ENCODE peak calls at places on chromosomes 5 and 9, in six cellular contexts. One of them, this sample, is unnamed.
A peak's percentile ranks its signal among the peaks of the same experiment; 100 is the strongest.

GRCh38 chr5:144219869-144220268 is 49.2 kb downstream of the KCTD16 start:
- DNase-seq in IMR-90: no peak
- DNase-seq in H1: no peak
- DNase-seq in heart left ventricle: no peak
- DNase-seq in prostate gland: no peak
- DNase-seq in upper lobe of left lung: no peak
- DNase-seq in this sample: no peak

GRCh38 chr9:81032030-81032572 is 657.2 kb downstream of the TLE1 start:
- DNase-seq in heart left ventricle: peak; percentile 57
- DNase-seq in IMR-90: peak; percentile 89
- DNase-seq in H1: no peak
- DNase-seq in prostate gland: no peak
- DNase-seq in upper lobe of left lung: no peak
- DNase-seq in this sample: no peak

GRCh38 chr5:139640432-139641115 is 7.6 kb upstream of the CXXC5 start:
- DNase-seq in IMR-90: no peak
- DNase-seq in upper lobe of left lung: no peak
- DNase-seq in heart left ventricle: peak; percentile 18
- DNase-seq in prostate gland: no peak
- DNase-seq in H1: no peak
- DNase-seq in this sample: no peak

GRCh38 chr9:136952876-136953770 is 1.1 kb downstream of the LCN12 start:
- DNase-seq in prostate gland: no peak
- DNase-seq in upper lobe of left lung: peak; percentile 78
- DNase-seq in H1: no peak
- DNase-seq in heart left ventricle: no peak
- DNase-seq in IMR-90: no peak
- DNase-seq in this sample: no peak

GRCh38 chr9:134570726-134571325 is 70.8 kb upstream of the COL5A1 start:
- DNase-seq in H1: no peak
- DNase-seq in IMR-90: no peak
- DNase-seq in upper lobe of left lung: peak; percentile 72
- DNase-seq in heart left ventricle: no peak
- DNase-seq in prostate gland: no peak
- DNase-seq in this sample: peak; percentile 72

GRCh38 chr5:107067391-107067790 is 603.3 kb downstream of the EFNA5 start:
- DNase-seq in H1: no peak
- DNase-seq in prostate gland: no peak
- DNase-seq in heart left ventricle: peak; percentile 33
- DNase-seq in IMR-90: no peak
- DNase-seq in upper lobe of left lung: no peak
- DNase-seq in this sample: no peak

GRCh38 chr9:135146766-135147472 is 59.5 kb downstream of the OLFM1 start:
- DNase-seq in prostate gland: no peak
- DNase-seq in IMR-90: no peak
- DNase-seq in H1: no peak
- DNase-seq in heart left ventricle: no peak
- DNase-seq in upper lobe of left lung: no peak
- DNase-seq in this sample: no peak

GRCh38 chr5:127813633-127814171 is 110.5 kb downstream of the CCDC192 start:
- DNase-seq in H1: no peak
- DNase-seq in heart left ventricle: no peak
- DNase-seq in IMR-90: peak; percentile 91
- DNase-seq in upper lobe of left lung: no peak
- DNase-seq in prostate gland: no peak
- DNase-seq in this sample: no peak

GRCh38 chr5:126936775-126937418 is 93.5 kb downstream of the MARCHF3 start:
- DNase-seq in upper lobe of left lung: no peak
- DNase-seq in IMR-90: no peak
- DNase-seq in heart left ventricle: no peak
- DNase-seq in H1: no peak
- DNase-seq in prostate gland: no peak
- DNase-seq in this sample: no peak

GRCh38 chr9:108443278-108443633 is 412.5 kb downstream of the ACTL7B start:
- DNase-seq in prostate gland: no peak
- DNase-seq in heart left ventricle: no peak
- DNase-seq in IMR-90: peak; percentile 31
- DNase-seq in upper lobe of left lung: no peak
- DNase-seq in H1: no peak
- DNase-seq in this sample: no peak

GRCh38 chr9:108442604-108443277 is 413.0 kb downstream of the ACTL7B start:
- DNase-seq in heart left ventricle: no peak
- DNase-seq in IMR-90: peak; percentile 17
- DNase-seq in prostate gland: no peak
- DNase-seq in upper lobe of left lung: no peak
- DNase-seq in H1: no peak
- DNase-seq in this sample: no peak

GRCh38 chr9:108445431-108446018 is 410.3 kb downstream of the ACTL7B start:
- DNase-seq in heart left ventricle: no peak
- DNase-seq in H1: no peak
- DNase-seq in prostate gland: no peak
- DNase-seq in upper lobe of left lung: no peak
- DNase-seq in IMR-90: no peak
- DNase-seq in this sample: no peak

GRCh38 chr9:108443741-108444140 is 412.0 kb downstream of the ACTL7B start:
- DNase-seq in H1: no peak
- DNase-seq in IMR-90: peak; percentile 71
- DNase-seq in prostate gland: no peak
- DNase-seq in upper lobe of left lung: no peak
- DNase-seq in heart left ventricle: no peak
- DNase-seq in this sample: no peak

DNA sequence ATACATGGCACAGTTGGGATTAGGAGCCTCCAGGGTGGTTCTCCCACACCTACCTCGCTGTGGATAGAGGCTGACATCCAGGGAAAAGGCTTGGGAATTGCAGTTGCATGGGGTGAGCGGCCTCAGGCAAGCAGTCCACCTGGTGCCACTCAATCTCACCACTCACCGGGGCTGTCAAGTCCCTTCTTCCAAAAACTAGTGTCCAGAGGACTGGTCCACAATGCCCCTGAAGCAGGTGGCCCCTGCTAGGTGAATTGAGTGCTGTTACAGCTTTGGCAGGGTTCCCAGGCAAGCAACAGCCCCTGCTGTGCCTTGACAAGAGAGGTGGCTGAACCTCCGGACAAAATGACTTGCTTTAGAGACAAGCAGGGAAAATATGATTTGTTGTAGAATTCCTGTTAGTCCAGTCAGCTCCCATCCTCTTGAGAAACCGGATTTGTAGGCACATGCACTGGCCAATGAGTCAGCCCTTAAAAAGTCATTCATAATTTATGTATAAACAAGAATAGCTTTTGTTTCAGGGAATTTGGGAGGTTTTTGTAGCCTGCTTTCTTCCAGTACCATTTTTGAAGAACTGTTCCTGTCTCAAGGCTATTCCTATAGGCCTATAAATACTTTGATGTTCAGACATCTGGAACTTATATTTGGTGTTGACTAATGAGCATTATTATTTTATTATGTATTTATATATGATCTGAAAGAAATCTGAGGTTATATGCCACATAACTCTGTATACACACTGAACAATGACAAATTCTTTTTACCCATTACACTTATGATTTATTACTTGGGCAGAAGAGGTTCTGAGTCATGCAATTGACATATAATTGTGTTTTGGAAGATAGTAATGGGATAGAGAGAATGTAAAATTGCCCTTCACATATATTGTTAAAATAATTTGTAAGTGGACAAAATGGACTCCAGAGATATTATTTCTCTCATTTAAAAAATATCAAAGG is 411.1 kb downstream of the ACTL7B start:
- DNase-seq in IMR-90: peak; percentile 96
- DNase-seq in H1: no peak
- DNase-seq in heart left ventricle: no peak
- DNase-seq in upper lobe of left lung: no peak
- DNase-seq in prostate gland: peak; percentile 41
- DNase-seq in this sample: peak; percentile 90
- H3K27ac ChIP-seq in IMR-90: peak overlapping the region; percentile 96
- H3K27ac ChIP-seq in H1: no peak overlapping the region
- H3K27ac ChIP-seq in heart left ventricle: no peak overlapping the region
- H3K27ac ChIP-seq in upper lobe of left lung: no peak overlapping the region
- H3K27ac ChIP-seq in prostate gland: no peak overlapping the region
- H3K27ac ChIP-seq in this sample: peak overlapping the region; percentile 73

GRCh38 chr5:138337685-138338410 is at the start of gene FAM53C:
- DNase-seq in H1: peak; percentile 71
- DNase-seq in prostate gland: peak; percentile 91
- DNase-seq in IMR-90: peak; percentile 89
- DNase-seq in upper lobe of left lung: peak; percentile 97
- DNase-seq in heart left ventricle: peak; percentile 93
- DNase-seq in this sample: peak; percentile 94
- TF ChIP-seq POLR2A in H1: peak; percentile 100
- TF ChIP-seq POLR2A in prostate gland: peak; percentile 96
- TF ChIP-seq POLR2A in IMR-90: peak; percentile 100
- TF ChIP-seq POLR2A in upper lobe of left lung: peak; percentile 91
- TF ChIP-seq POLR2A in heart left ventricle: peak; percentile 86
- TF ChIP-seq POLR2A in this sample: peak; percentile 96

DNA sequence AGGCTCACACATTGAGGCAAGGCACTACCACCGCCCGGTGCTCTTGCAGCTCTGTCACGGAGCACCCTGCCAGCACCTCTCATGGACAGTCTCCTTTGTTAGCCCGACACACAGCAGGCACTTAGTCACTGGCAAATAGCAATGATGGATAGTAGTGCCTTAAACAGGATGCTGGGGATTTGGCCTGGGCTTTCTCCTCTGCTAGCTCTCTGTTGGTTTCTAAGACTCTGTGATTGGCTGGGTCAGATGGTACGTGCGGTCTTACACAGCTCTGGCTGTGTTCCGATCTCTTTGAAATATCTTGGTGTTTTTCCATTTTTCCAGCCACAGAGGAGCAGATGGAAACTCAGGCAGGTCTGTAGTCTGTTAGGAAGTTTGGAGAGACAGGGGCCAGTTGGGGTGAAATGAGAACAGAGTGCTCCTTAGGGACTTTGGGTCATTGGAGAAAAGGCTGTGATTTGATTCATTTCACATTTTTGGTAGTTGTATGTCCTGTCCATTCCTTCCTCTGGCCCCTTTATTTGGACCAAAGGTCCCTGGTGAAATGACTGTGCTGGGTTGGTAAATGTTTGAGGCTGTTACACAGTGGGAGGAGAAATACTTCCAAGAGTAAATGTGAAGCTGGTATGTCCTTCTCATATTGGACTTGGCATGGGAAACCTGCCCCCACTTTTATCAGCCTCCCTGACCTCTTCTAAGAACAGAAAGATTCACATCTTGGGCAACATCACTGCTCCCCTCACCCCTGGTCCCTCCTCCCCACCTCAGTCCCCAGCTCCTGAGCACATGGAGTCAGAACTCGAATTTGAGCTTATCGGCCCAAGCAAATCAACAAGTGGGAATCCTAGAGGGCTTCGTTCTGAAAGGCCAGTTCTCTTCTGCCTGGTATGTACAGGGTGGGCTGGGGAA is 3.4 kb downstream of the SMIM3 start:
- DNase-seq in IMR-90: peak; percentile 96
- DNase-seq in upper lobe of left lung: peak; percentile 11
- DNase-seq in H1: no peak
- DNase-seq in heart left ventricle: peak; percentile 79
- DNase-seq in prostate gland: peak; percentile 54
- DNase-seq in this sample: no peak
- TF ChIP-seq CTCF in IMR-90: no peak
- TF ChIP-seq CTCF in upper lobe of left lung: no peak
- TF ChIP-seq CTCF in H1: no peak
- TF ChIP-seq CTCF in heart left ventricle: no peak
- TF ChIP-seq CTCF in prostate gland: no peak
- TF ChIP-seq CTCF in this sample: no peak

GRCh38 chr9:111467778-111468367 is 16.3 kb downstream of the ECPAS start:
- DNase-seq in H1: no peak
- DNase-seq in upper lobe of left lung: no peak
- DNase-seq in prostate gland: no peak
- DNase-seq in IMR-90: no peak
- DNase-seq in heart left ventricle: no peak
- DNase-seq in this sample: no peak
- H3K27ac ChIP-seq in H1: no peak overlapping the region
- H3K27ac ChIP-seq in upper lobe of left lung: no peak overlapping the region
- H3K27ac ChIP-seq in prostate gland: no peak overlapping the region
- H3K27ac ChIP-seq in IMR-90: no peak overlapping the region
- H3K27ac ChIP-seq in heart left ventricle: no peak overlapping the region
- H3K27ac ChIP-seq in this sample: no peak overlapping the region

GRCh38 chr9:35731415-35732184 is 395 bp downstream of the TLN1 start:
- DNase-seq in IMR-90: no peak
- DNase-seq in upper lobe of left lung: no peak
- DNase-seq in heart left ventricle: no peak
- DNase-seq in prostate gland: no peak
- DNase-seq in H1: no peak
- DNase-seq in this sample: no peak
- TF ChIP-seq POLR2A in IMR-90: no peak
- TF ChIP-seq POLR2A in upper lobe of left lung: peak; percentile 44
- TF ChIP-seq POLR2A in heart left ventricle: no peak
- TF ChIP-seq POLR2A in prostate gland: no peak
- TF ChIP-seq POLR2A in H1: no peak
- TF ChIP-seq POLR2A in this sample: peak; percentile 24

DNA sequence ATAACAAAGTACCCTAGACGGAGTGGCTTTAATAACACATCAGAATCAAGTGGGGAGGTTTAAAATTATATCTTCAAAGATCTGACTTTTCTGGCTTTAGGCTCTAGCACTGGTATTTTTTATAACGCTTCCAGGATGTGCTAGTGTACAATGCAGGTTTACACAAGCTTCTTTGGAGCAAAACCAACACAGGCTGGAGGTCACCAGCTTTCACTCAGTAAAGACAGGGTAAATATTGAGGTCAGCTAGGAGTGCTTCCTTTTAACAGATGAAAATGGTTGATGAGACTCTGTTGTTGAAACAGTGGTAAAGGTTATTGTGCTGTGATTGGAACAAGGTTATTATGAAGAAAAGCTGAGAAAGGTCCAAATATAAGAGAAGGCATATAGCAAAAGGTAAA is 414.2 kb downstream of the TAF11L14 start:
- DNase-seq in heart left ventricle: no peak
- DNase-seq in IMR-90: no peak
- DNase-seq in upper lobe of left lung: no peak
- DNase-seq in H1: no peak
- DNase-seq in prostate gland: no peak
- DNase-seq in this sample: no peak
- TF ChIP-seq CTCF in heart left ventricle: no peak
- TF ChIP-seq CTCF in IMR-90: no peak
- TF ChIP-seq CTCF in upper lobe of left lung: no peak
- TF ChIP-seq CTCF in H1: no peak
- TF ChIP-seq CTCF in prostate gland: no peak
- TF ChIP-seq CTCF in this sample: no peak

DNA sequence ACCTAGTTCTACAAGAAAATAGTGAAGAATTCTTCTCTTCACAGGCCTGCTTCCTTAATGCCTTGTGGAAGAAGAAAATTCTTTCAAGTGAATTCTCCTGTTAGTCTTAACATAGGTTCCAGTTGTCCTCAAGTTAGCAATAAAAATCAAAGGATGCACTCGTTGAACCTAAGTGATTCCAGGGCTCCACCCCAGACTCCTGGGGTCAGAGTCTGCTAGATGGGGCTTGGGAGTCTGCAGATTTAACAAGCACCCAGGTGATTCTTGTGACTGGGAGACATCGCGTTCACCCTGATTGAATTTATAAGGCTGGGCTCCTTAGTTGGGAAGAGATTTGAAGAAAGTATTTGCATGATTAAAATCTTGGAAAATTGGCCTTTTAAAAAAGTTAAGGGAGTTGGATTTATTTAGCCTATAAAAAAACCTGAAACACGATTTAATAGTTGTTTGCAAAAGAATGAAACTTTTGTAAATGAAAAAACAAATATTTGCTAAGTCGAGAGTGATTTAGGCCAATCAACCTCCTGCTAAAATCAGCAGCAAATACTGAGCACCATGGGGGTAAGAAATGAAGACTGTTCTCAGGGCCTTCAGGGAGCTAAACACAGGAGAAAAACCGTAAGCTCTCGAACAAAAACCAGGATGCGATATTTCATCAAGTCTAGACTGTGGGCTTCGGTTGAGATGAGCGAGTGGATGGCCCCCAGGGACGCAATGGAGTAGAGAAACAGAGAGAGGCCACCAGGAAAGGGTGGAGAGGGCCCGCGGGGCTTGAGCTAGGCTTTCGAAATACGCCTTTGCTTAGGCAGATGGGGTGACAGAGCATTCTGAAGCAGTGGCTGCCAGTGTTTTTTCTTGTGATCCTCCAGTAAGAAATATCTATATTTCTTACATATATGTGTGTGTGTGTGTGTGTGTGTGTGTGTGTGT is 86.9 kb upstream of the TTC23L start:
- DNase-seq in H1: no peak
- DNase-seq in upper lobe of left lung: no peak
- DNase-seq in prostate gland: no peak
- DNase-seq in IMR-90: no peak
- DNase-seq in heart left ventricle: peak; percentile 65
- DNase-seq in this sample: no peak
- H3K27ac ChIP-seq in H1: no peak overlapping the region
- H3K27ac ChIP-seq in upper lobe of left lung: no peak overlapping the region
- H3K27ac ChIP-seq in prostate gland: no peak overlapping the region
- H3K27ac ChIP-seq in IMR-90: no peak overlapping the region
- H3K27ac ChIP-seq in heart left ventricle: no peak overlapping the region
- H3K27ac ChIP-seq in this sample: no peak overlapping the region

This sample was measured in vagina.